ENCODE peak calls at places on chromosome 18, in five cellular contexts. One of them, this sample, is unnamed.

GRCh38 chr18:59988098-59988706 is 88.4 kb downstream of the PMAIP1 start:
- DNase-seq in WTC11: peak; percentile 50
- DNase-seq in CD8-positive, alpha-beta memory T cell: peak; percentile 16
- DNase-seq in Daoy: peak; percentile 46
- DNase-seq in tibial nerve: no peak
- DNase-seq in this sample: peak; percentile 44

GRCh38 chr18:49460958-49461601 is 635 bp upstream of the DYM start:
- DNase-seq in WTC11: no peak
- DNase-seq in CD8-positive, alpha-beta memory T cell: no peak
- DNase-seq in Daoy: peak; percentile 24
- DNase-seq in tibial nerve: no peak
- DNase-seq in this sample: no peak

GRCh38 chr18:79764131-79764530 is 33.6 kb upstream of the KCNG2 start:
- DNase-seq in WTC11: no peak
- DNase-seq in CD8-positive, alpha-beta memory T cell: no peak
- DNase-seq in Daoy: no peak
- DNase-seq in tibial nerve: no peak
- DNase-seq in this sample: no peak

GRCh38 chr18:33440011-33440383 is 524 bp downstream of the CCDC178 start:
- DNase-seq in WTC11: peak; percentile 75
- DNase-seq in CD8-positive, alpha-beta memory T cell: no peak
- DNase-seq in Daoy: peak; percentile 65
- DNase-seq in tibial nerve: no peak
- DNase-seq in this sample: peak; percentile 44

GRCh38 chr18:69674921-69675405 is 272.7 kb downstream of the CD226 start:
- DNase-seq in WTC11: no peak
- DNase-seq in CD8-positive, alpha-beta memory T cell: no peak
- DNase-seq in Daoy: no peak
- DNase-seq in tibial nerve: no peak
- DNase-seq in this sample: no peak

GRCh38 chr18:21192308-21192624 is 49.8 kb upstream of the GREB1L start:
- DNase-seq in WTC11: no peak
- DNase-seq in CD8-positive, alpha-beta memory T cell: no peak
- DNase-seq in Daoy: no peak
- DNase-seq in tibial nerve: no peak
- DNase-seq in this sample: no peak

GRCh38 chr18:39960545-39960944 is 1994.5 kb upstream of the PIK3C3 start:
- DNase-seq in WTC11: no peak
- DNase-seq in CD8-positive, alpha-beta memory T cell: no peak
- DNase-seq in Daoy: no peak
- DNase-seq in tibial nerve: no peak
- DNase-seq in this sample: no peak

GRCh38 chr18:4017479-4017878 is 437.6 kb downstream of the DLGAP1 start:
- DNase-seq in WTC11: peak; percentile 48
- DNase-seq in CD8-positive, alpha-beta memory T cell: no peak
- DNase-seq in Daoy: peak; percentile 8
- DNase-seq in tibial nerve: no peak
- DNase-seq in this sample: peak; percentile 41

GRCh38 chr18:79884963-79885728 is 66.3 kb downstream of the SLC66A2 start:
- DNase-seq in WTC11: no peak
- DNase-seq in CD8-positive, alpha-beta memory T cell: no peak
- DNase-seq in Daoy: no peak
- DNase-seq in tibial nerve: no peak
- DNase-seq in this sample: no peak

GRCh38 chr18:79877163-79878091 is 74.0 kb downstream of the SLC66A2 start:
- DNase-seq in WTC11: no peak
- DNase-seq in CD8-positive, alpha-beta memory T cell: no peak
- DNase-seq in Daoy: no peak
- DNase-seq in tibial nerve: peak; percentile 11
- DNase-seq in this sample: no peak

GRCh38 chr18:33210575-33211189 is 229.8 kb downstream of the CCDC178 start:
- DNase-seq in WTC11: no peak
- DNase-seq in CD8-positive, alpha-beta memory T cell: no peak
- DNase-seq in Daoy: peak; percentile 15
- DNase-seq in tibial nerve: no peak
- DNase-seq in this sample: peak; percentile 24

GRCh38 chr18:34807106-34807796 is 97.2 kb downstream of the DTNA start:
- DNase-seq in WTC11: no peak
- DNase-seq in CD8-positive, alpha-beta memory T cell: no peak
- DNase-seq in Daoy: peak; percentile 5
- DNase-seq in tibial nerve: no peak
- DNase-seq in this sample: no peak

GRCh38 chr18:49639643-49640361 is 77.9 kb downstream of the LIPG start:
- DNase-seq in WTC11: no peak
- DNase-seq in CD8-positive, alpha-beta memory T cell: no peak
- DNase-seq in Daoy: no peak
- DNase-seq in tibial nerve: no peak
- DNase-seq in this sample: no peak

GRCh38 chr18:57141208-57142129 is 5.4 kb upstream of the BOD1L2 start:
- DNase-seq in WTC11: no peak
- DNase-seq in CD8-positive, alpha-beta memory T cell: no peak
- DNase-seq in Daoy: peak; percentile 2
- DNase-seq in tibial nerve: no peak
- DNase-seq in this sample: no peak

GRCh38 chr18:22166070-22166972 is 3.1 kb upstream of the GATA6 start:
- DNase-seq in WTC11: peak; percentile 29
- DNase-seq in CD8-positive, alpha-beta memory T cell: no peak
- DNase-seq in Daoy: no peak
- DNase-seq in tibial nerve: no peak
- DNase-seq in this sample: no peak

GRCh38 chr18:63479826-63480225 is 3.1 kb downstream of the SERPINB5 start:
- DNase-seq in WTC11: no peak
- DNase-seq in CD8-positive, alpha-beta memory T cell: no peak
- DNase-seq in Daoy: no peak
- DNase-seq in tibial nerve: no peak
- DNase-seq in this sample: no peak

GRCh38 chr18:62420151-62420512 is 95.0 kb downstream of the TNFRSF11A start:
- DNase-seq in WTC11: no peak
- DNase-seq in CD8-positive, alpha-beta memory T cell: no peak
- DNase-seq in Daoy: peak; percentile 22
- DNase-seq in tibial nerve: no peak
- DNase-seq in this sample: peak; percentile 74

GRCh38 chr18:50722311-50722710 is 97.5 kb downstream of the MRO start:
- DNase-seq in WTC11: no peak
- DNase-seq in CD8-positive, alpha-beta memory T cell: no peak
- DNase-seq in Daoy: no peak
- DNase-seq in tibial nerve: no peak
- DNase-seq in this sample: no peak

GRCh38 chr18:47975701-47976100 is 45.2 kb upstream of the SMAD2 start:
- DNase-seq in WTC11: no peak
- DNase-seq in CD8-positive, alpha-beta memory T cell: no peak
- DNase-seq in Daoy: no peak
- DNase-seq in tibial nerve: no peak
- DNase-seq in this sample: no peak